ENCODE peak calls at places on chromosomes 3 and 15, in four cellular contexts. T is WTC11, R is HepG2, X is K562. Y is an unnamed sample.

GRCh38 chr15:27589260-27589659 is 509.9 kb downstream of the OCA2 start:
- DNase-seq in T (no peak), R (no peak), X (no peak), Y (no peak)

GRCh38 chr3:184525337-184526157 is 36.0 kb upstream of the EPHB3 start:
- DNase-seq in R (no peak), X (no peak), T (peak), Y (no peak)

GRCh38 chr3:56900801-56901200 is 99.1 kb upstream of the ARHGEF3 start:
- DNase-seq in X (no peak), R (no peak), T (no peak), Y (no peak)

GRCh38 chr3:52354676-52355075 is 38.6 kb downstream of the DNAH1 start:
- DNase-seq in R (no peak), T (no peak), X (no peak), Y (no peak)

GRCh38 chr3:53768478-53769459 is 77.5 kb downstream of the CHDH start:
- DNase-seq in T (no peak), X (no peak), R (no peak), Y (no peak)

GRCh38 chr3:172270767-172271166 is 177.5 kb downstream of the GHSR start:
- DNase-seq in R (no peak), T (no peak), X (no peak), Y (no peak)

GRCh38 chr15:70866982-70867644 is 13.2 kb upstream of the LARP6 start:
- DNase-seq in X (no peak), R (no peak), T (no peak), Y (no peak)

GRCh38 chr3:52177701-52178042 is 20.3 kb upstream of the ALAS1 start:
- DNase-seq in R (peak), X (no peak), T (no peak), Y (no peak)

GRCh38 chr3:17118771-17119170 is 234.0 kb downstream of the PLCL2 start:
- DNase-seq in X (no peak), R (no peak), T (no peak), Y (no peak)

GRCh38 chr15:84878504-84878903 is 6.0 kb upstream of the SLC28A1 start:
- DNase-seq in T (peak), R (peak), X (peak), Y (peak)

GRCh38 chr15:91915576-91915975 is 62.1 kb downstream of the SLCO3A1 start:
- DNase-seq in R (no peak), T (no peak), X (no peak), Y (no peak)

GRCh38 chr15:29050870-29051269 is 165.1 kb downstream of the APBA2 start:
- DNase-seq in R (no peak), X (no peak), T (no peak), Y (no peak)

GRCh38 chr3:72969766-72970165 is 26.8 kb upstream of the PPP4R2 start:
- DNase-seq in X (no peak), R (no peak), T (no peak), Y (no peak)

GRCh38 chr15:42448281-42448680 is 42.7 kb downstream of the ZNF106 start:
- DNase-seq in X (no peak), R (no peak), T (no peak), Y (no peak)

GRCh38 chr3:150744041-150745026 is 18.6 kb downstream of the SIAH2 start:
- DNase-seq in X (no peak), R (no peak), T (no peak), Y (no peak)

GRCh38 chr3:112327371-112327951 is 5.5 kb upstream of the CD200 start:
- DNase-seq in T (no peak), R (peak), X (peak), Y (peak)

GRCh38 chr3:138862531-138862923 is 27.8 kb upstream of the PIK3CB start:
- DNase-seq in X (no peak), T (no peak), R (no peak), Y (no peak)

GRCh38 chr3:171620825-171621434 is 160.7 kb upstream of the TNIK start:
- DNase-seq in X (no peak), T (no peak), R (no peak), Y (peak)

GRCh38 chr15:36778516-36778915 is 199.1 kb downstream of the CDIN1 start:
- DNase-seq in T (no peak), R (no peak), X (no peak), Y (no peak)

GRCh38 chr3:74630602-74631001 is 16.1 kb upstream of the CNTN3 start:
- DNase-seq in T (no peak), X (no peak), R (no peak), Y (no peak)

GRCh38 chr3:175082631-175083030 is 223.5 kb downstream of the NAALADL2 start:
- DNase-seq in X (no peak), T (no peak), R (no peak), Y (no peak)

GRCh38 chr3:32956750-32957570 is 5.5 kb downstream of the CCR4 start:
- DNase-seq in X (no peak), T (no peak), R (no peak), Y (no peak)
- TF ChIP-seq ELF4 in X (no peak), T (no peak), R (no peak), Y (no peak)

GRCh38 chr3:77514766-77515165 is 474.9 kb downstream of the ROBO2 start:
- DNase-seq in T (no peak), R (no peak), X (no peak), Y (no peak)

GRCh38 chr3:77513541-77513940 is 473.6 kb downstream of the ROBO2 start:
- DNase-seq in T (no peak), R (no peak), X (no peak), Y (no peak)
- TF ChIP-seq ELF4 in T (no peak), R (no peak), X (no peak), Y (no peak)

GRCh38 chr3:189132901-189133300 is 38.9 kb upstream of the TPRG1 start:
- DNase-seq in X (no peak), R (no peak), T (no peak), Y (no peak)

GRCh38 chr3:189133768-189134167 is 38.0 kb upstream of the TPRG1 start:
- DNase-seq in T (no peak), X (no peak), R (no peak), Y (no peak)

GRCh38 chr3:189137416-189137815 is 34.4 kb upstream of the TPRG1 start:
- DNase-seq in R (no peak), T (no peak), X (no peak), Y (no peak)

GRCh38 chr3:189132125-189132744 is 39.5 kb upstream of the TPRG1 start:
- DNase-seq in T (no peak), R (peak), X (no peak), Y (no peak)
- TF ChIP-seq ELF4 in T (no peak), R (no peak), X (no peak), Y (no peak)

GRCh38 chr15:37873336-37873735 is 61.1 kb upstream of the TMCO5A start:
- DNase-seq in T (no peak), X (no peak), R (no peak), Y (no peak)
- TF ChIP-seq ELF4 in T (no peak), X (no peak), R (no peak), Y (no peak)

GRCh38 chr3:46114324-46114988 is 87.2 kb upstream of the XCR1 start:
- DNase-seq in R (peak), X (no peak), T (no peak), Y (no peak)
- TF ChIP-seq ELF4 in R (no peak), X (no peak), T (no peak), Y (no peak)

GRCh38 chr3:183244981-183245476 is 8.0 kb upstream of the B3GNT5 start:
- DNase-seq in R (no peak), X (no peak), T (no peak), Y (no peak)
- TF ChIP-seq ELF4 in R (no peak), X (no peak), T (no peak), Y (no peak)

GRCh38 chr15:90818251-90819210 is 49.9 kb upstream of the FURIN start:
- DNase-seq in X (peak), R (peak), T (peak), Y (no peak)

GRCh38 chr15:90819850-90820249 is 48.5 kb upstream of the FURIN start:
- DNase-seq in X (peak), T (no peak), R (no peak), Y (no peak)

GRCh38 chr15:90819390-90819789 is 49.0 kb upstream of the FURIN start:
- DNase-seq in X (no peak), R (no peak), T (no peak), Y (no peak)

GRCh38 chr15:90816401-90817116 is 51.8 kb upstream of the FURIN start:
- DNase-seq in X (no peak), T (no peak), R (no peak), Y (no peak)

GRCh38 chr15:90817117-90818057 is 51.0 kb upstream of the FURIN start:
- DNase-seq in X (no peak), R (no peak), T (no peak), Y (no peak)
- TF ChIP-seq ELF4 in X (no peak), R (no peak), T (no peak), Y (no peak)

GRCh38 chr3:13177236-13177635 is 104.0 kb upstream of the IQSEC1 start:
- DNase-seq in R (no peak), T (no peak), X (no peak), Y (no peak)
- TF ChIP-seq ELF4 in R (no peak), T (no peak), X (no peak), Y (no peak)

GRCh38 chr15:63474810-63475316 is 29.5 kb upstream of the USP3 start:
- DNase-seq in T (no peak), R (peak), X (no peak), Y (no peak)
- TF ChIP-seq ELF4 in T (no peak), R (no peak), X (no peak), Y (no peak)

Y was measured in HEK293T.